ENCODE peak calls at places on chromosome 1, in eight cellular contexts. One of them, this sample, is unnamed. For H3K9me3, the result is how much of the 10 kb centered on the place peaks cover.

GRCh38 chr1:156652131-156652991 is 10.4 kb downstream of the BCAN start:
- DNase-seq in OCI-LY7: no peak
- DNase-seq in hepatocyte: peak
- DNase-seq in neuronal stem cell: no peak
- DNase-seq in fibroblast of lung: peak
- DNase-seq in endothelial cell of umbilical vein: peak
- DNase-seq in mammary epithelial cell: peak
- DNase-seq in IMR-90: peak
- DNase-seq in this sample: no peak

GRCh38 chr1:234533034-234533571 is 54.1 kb upstream of the TARBP1 start:
- DNase-seq in OCI-LY7: no peak
- DNase-seq in hepatocyte: peak
- DNase-seq in neuronal stem cell: no peak
- DNase-seq in fibroblast of lung: peak
- DNase-seq in endothelial cell of umbilical vein: peak
- DNase-seq in mammary epithelial cell: peak
- DNase-seq in IMR-90: peak
- DNase-seq in this sample: no peak

GRCh38 chr1:175185918-175186317 is 6.7 kb downstream of the KIAA0040 start:
- DNase-seq in OCI-LY7: no peak
- DNase-seq in hepatocyte: no peak
- DNase-seq in neuronal stem cell: no peak
- DNase-seq in fibroblast of lung: no peak
- DNase-seq in endothelial cell of umbilical vein: no peak
- DNase-seq in mammary epithelial cell: no peak
- DNase-seq in IMR-90: no peak
- DNase-seq in this sample: no peak

GRCh38 chr1:19872190-19872589 is 10.0 kb upstream of the OTUD3 start:
- DNase-seq in OCI-LY7: peak
- DNase-seq in hepatocyte: peak
- DNase-seq in neuronal stem cell: no peak
- DNase-seq in fibroblast of lung: no peak
- DNase-seq in endothelial cell of umbilical vein: no peak
- DNase-seq in mammary epithelial cell: peak
- DNase-seq in IMR-90: no peak
- DNase-seq in this sample: peak

GRCh38 chr1:9093096-9093495 is 23.7 kb upstream of the SLC2A5 start:
- DNase-seq in OCI-LY7: no peak
- DNase-seq in hepatocyte: no peak
- DNase-seq in neuronal stem cell: no peak
- DNase-seq in fibroblast of lung: no peak
- DNase-seq in endothelial cell of umbilical vein: no peak
- DNase-seq in mammary epithelial cell: no peak
- DNase-seq in IMR-90: no peak
- DNase-seq in this sample: no peak

GRCh38 chr1:34829250-34829649 is 30.3 kb downstream of the SMIM12 start:
- DNase-seq in OCI-LY7: no peak
- DNase-seq in hepatocyte: no peak
- DNase-seq in neuronal stem cell: no peak
- DNase-seq in fibroblast of lung: peak
- DNase-seq in endothelial cell of umbilical vein: no peak
- DNase-seq in mammary epithelial cell: no peak
- DNase-seq in IMR-90: no peak
- DNase-seq in this sample: no peak

GRCh38 chr1:89261926-89262540 is 10.6 kb downstream of the GBP5 start:
- DNase-seq in OCI-LY7: no peak
- DNase-seq in hepatocyte: no peak
- DNase-seq in neuronal stem cell: no peak
- DNase-seq in fibroblast of lung: peak
- DNase-seq in endothelial cell of umbilical vein: no peak
- DNase-seq in mammary epithelial cell: no peak
- DNase-seq in IMR-90: no peak
- DNase-seq in this sample: no peak

GRCh38 chr1:5119496-5120234 is 465.3 kb downstream of the AJAP1 start:
- DNase-seq in OCI-LY7: no peak
- DNase-seq in hepatocyte: peak
- DNase-seq in neuronal stem cell: no peak
- DNase-seq in fibroblast of lung: no peak
- DNase-seq in endothelial cell of umbilical vein: no peak
- DNase-seq in mammary epithelial cell: no peak
- DNase-seq in IMR-90: no peak
- DNase-seq in this sample: no peak

GRCh38 chr1:20165522-20165951 is 20.4 kb upstream of the UBXN10 start:
- DNase-seq in OCI-LY7: peak
- DNase-seq in hepatocyte: no peak
- DNase-seq in neuronal stem cell: no peak
- DNase-seq in fibroblast of lung: no peak
- DNase-seq in endothelial cell of umbilical vein: no peak
- DNase-seq in mammary epithelial cell: peak
- DNase-seq in IMR-90: no peak
- DNase-seq in this sample: no peak

GRCh38 chr1:4652631-4653327 is 1.6 kb upstream of the AJAP1 start:
- DNase-seq in OCI-LY7: peak
- DNase-seq in hepatocyte: peak
- DNase-seq in neuronal stem cell: peak
- DNase-seq in fibroblast of lung: no peak
- DNase-seq in endothelial cell of umbilical vein: peak
- DNase-seq in mammary epithelial cell: peak
- DNase-seq in IMR-90: no peak
- DNase-seq in this sample: no peak

GRCh38 chr1:26357121-26357602 is 3.2 kb upstream of the CRYBG2 start:
- DNase-seq in OCI-LY7: no peak
- DNase-seq in hepatocyte: peak
- DNase-seq in neuronal stem cell: no peak
- DNase-seq in fibroblast of lung: no peak
- DNase-seq in endothelial cell of umbilical vein: no peak
- DNase-seq in mammary epithelial cell: peak
- DNase-seq in IMR-90: no peak
- DNase-seq in this sample: peak

GRCh38 chr1:60942896-60943633 is 139.3 kb upstream of the NFIA start:
- DNase-seq in OCI-LY7: peak
- DNase-seq in hepatocyte: no peak
- DNase-seq in neuronal stem cell: no peak
- DNase-seq in fibroblast of lung: no peak
- DNase-seq in endothelial cell of umbilical vein: peak
- DNase-seq in mammary epithelial cell: no peak
- DNase-seq in IMR-90: no peak
- DNase-seq in this sample: no peak

GRCh38 chr1:67853704-67854103 is 20.4 kb upstream of the GNG12 start:
- DNase-seq in OCI-LY7: peak
- DNase-seq in hepatocyte: peak
- DNase-seq in neuronal stem cell: peak
- DNase-seq in fibroblast of lung: peak
- DNase-seq in endothelial cell of umbilical vein: peak
- DNase-seq in mammary epithelial cell: peak
- DNase-seq in IMR-90: peak
- DNase-seq in this sample: peak

GRCh38 chr1:118370861-118371260 is 185.8 kb upstream of the SPAG17 start:
- DNase-seq in OCI-LY7: no peak
- DNase-seq in hepatocyte: no peak
- DNase-seq in neuronal stem cell: no peak
- DNase-seq in fibroblast of lung: no peak
- DNase-seq in endothelial cell of umbilical vein: no peak
- DNase-seq in mammary epithelial cell: no peak
- DNase-seq in IMR-90: no peak
- DNase-seq in this sample: no peak
- H3K9me3 ChIP-seq in OCI-LY7: under half
- H3K9me3 ChIP-seq in hepatocyte: under half
- H3K9me3 ChIP-seq in neuronal stem cell: under half
- H3K9me3 ChIP-seq in fibroblast of lung: under half
- H3K9me3 ChIP-seq in endothelial cell of umbilical vein: under half
- H3K9me3 ChIP-seq in mammary epithelial cell: under half
- H3K9me3 ChIP-seq in IMR-90: under half
- H3K9me3 ChIP-seq in this sample: under half

GRCh38 chr1:36398370-36398977 is 766 bp upstream of the LSM10 start:
- DNase-seq in OCI-LY7: no peak
- DNase-seq in hepatocyte: no peak
- DNase-seq in neuronal stem cell: no peak
- DNase-seq in fibroblast of lung: no peak
- DNase-seq in endothelial cell of umbilical vein: no peak
- DNase-seq in mammary epithelial cell: no peak
- DNase-seq in IMR-90: no peak
- DNase-seq in this sample: no peak

GRCh38 chr1:36400825-36401601 is 3.3 kb upstream of the LSM10 start:
- DNase-seq in OCI-LY7: no peak
- DNase-seq in hepatocyte: peak
- DNase-seq in neuronal stem cell: peak
- DNase-seq in fibroblast of lung: no peak
- DNase-seq in endothelial cell of umbilical vein: peak
- DNase-seq in mammary epithelial cell: no peak
- DNase-seq in IMR-90: peak
- DNase-seq in this sample: peak

GRCh38 chr1:36400514-36400824 is 2.8 kb upstream of the LSM10 start:
- DNase-seq in OCI-LY7: no peak
- DNase-seq in hepatocyte: no peak
- DNase-seq in neuronal stem cell: no peak
- DNase-seq in fibroblast of lung: no peak
- DNase-seq in endothelial cell of umbilical vein: no peak
- DNase-seq in mammary epithelial cell: no peak
- DNase-seq in IMR-90: no peak
- DNase-seq in this sample: no peak

GRCh38 chr1:36397378-36398230 is at the start of gene LSM10:
- DNase-seq in OCI-LY7: peak
- DNase-seq in hepatocyte: peak
- DNase-seq in neuronal stem cell: peak
- DNase-seq in fibroblast of lung: peak
- DNase-seq in endothelial cell of umbilical vein: peak
- DNase-seq in mammary epithelial cell: peak
- DNase-seq in IMR-90: peak
- DNase-seq in this sample: peak

DNA sequence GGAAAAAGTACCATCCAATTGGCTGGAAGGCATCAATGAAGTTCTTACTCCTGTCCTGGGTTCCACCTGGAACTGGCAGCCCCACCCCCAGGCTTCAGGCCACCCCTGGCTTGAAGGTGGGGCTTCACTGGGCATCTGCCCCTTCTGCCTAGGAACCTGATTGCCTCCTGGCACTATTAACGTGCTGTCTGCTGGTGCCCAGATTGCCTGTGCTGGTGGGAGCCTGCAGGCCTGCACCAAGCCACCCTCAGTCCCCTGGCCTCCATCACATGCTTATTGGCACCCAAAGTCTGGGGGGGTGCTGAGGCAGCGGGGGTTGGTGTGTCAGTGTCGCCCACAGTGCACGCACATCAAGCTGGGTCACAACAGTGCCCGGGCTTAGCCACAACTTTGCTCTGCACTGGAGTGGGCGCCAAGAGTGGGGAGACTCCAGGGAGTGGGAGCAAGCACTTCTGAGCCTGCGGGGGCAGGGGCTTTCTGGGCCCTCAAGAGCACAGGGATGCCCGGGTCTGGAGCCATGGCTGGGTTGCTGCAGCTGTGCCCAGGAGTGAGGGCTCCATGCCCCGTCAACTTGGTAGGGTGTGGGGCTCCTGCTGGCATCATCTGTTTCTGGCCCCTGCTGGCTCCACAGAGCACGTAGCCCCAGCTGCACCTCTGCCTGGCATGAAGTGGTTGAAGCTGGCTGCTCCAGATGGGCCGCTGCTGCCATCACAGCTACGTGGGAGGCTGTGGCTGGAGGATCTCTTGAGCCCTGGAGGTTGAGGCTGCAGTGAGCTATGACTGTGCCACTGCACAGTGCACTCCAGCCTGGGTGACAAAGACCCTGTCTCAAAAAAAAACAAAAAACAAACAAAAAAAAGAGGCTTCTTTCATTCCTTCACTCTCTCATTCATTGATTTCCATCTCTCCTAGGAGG is 4.2 kb upstream of the LSM10 start:
- DNase-seq in OCI-LY7: no peak
- DNase-seq in hepatocyte: no peak
- DNase-seq in neuronal stem cell: no peak
- DNase-seq in fibroblast of lung: no peak
- DNase-seq in endothelial cell of umbilical vein: no peak
- DNase-seq in mammary epithelial cell: no peak
- DNase-seq in IMR-90: no peak
- DNase-seq in this sample: no peak
- H2AFZ ChIP-seq in OCI-LY7: no peak
- H2AFZ ChIP-seq in hepatocyte: no peak
- H2AFZ ChIP-seq in neuronal stem cell: peak
- H2AFZ ChIP-seq in fibroblast of lung: no peak
- H2AFZ ChIP-seq in endothelial cell of umbilical vein: no peak
- H2AFZ ChIP-seq in mammary epithelial cell: no peak
- H2AFZ ChIP-seq in IMR-90: no peak
- H2AFZ ChIP-seq in this sample: peak

GRCh38 chr1:2814511-2815075 is 13.1 kb upstream of the TTC34 start:
- DNase-seq in OCI-LY7: no peak
- DNase-seq in hepatocyte: no peak
- DNase-seq in neuronal stem cell: no peak
- DNase-seq in fibroblast of lung: no peak
- DNase-seq in endothelial cell of umbilical vein: no peak
- DNase-seq in mammary epithelial cell: no peak
- DNase-seq in IMR-90: no peak
- DNase-seq in this sample: no peak

GRCh38 chr1:2817784-2818564 is 16.5 kb upstream of the TTC34 start:
- DNase-seq in OCI-LY7: no peak
- DNase-seq in hepatocyte: no peak
- DNase-seq in neuronal stem cell: no peak
- DNase-seq in fibroblast of lung: no peak
- DNase-seq in endothelial cell of umbilical vein: no peak
- DNase-seq in mammary epithelial cell: no peak
- DNase-seq in IMR-90: no peak
- DNase-seq in this sample: no peak

GRCh38 chr1:2815551-2815950 is 14.1 kb upstream of the TTC34 start:
- DNase-seq in OCI-LY7: no peak
- DNase-seq in hepatocyte: no peak
- DNase-seq in neuronal stem cell: no peak
- DNase-seq in fibroblast of lung: no peak
- DNase-seq in endothelial cell of umbilical vein: no peak
- DNase-seq in mammary epithelial cell: no peak
- DNase-seq in IMR-90: no peak
- DNase-seq in this sample: no peak

GRCh38 chr1:2819429-2819828 is 17.9 kb upstream of the TTC34 start:
- DNase-seq in OCI-LY7: no peak
- DNase-seq in hepatocyte: no peak
- DNase-seq in neuronal stem cell: no peak
- DNase-seq in fibroblast of lung: no peak
- DNase-seq in endothelial cell of umbilical vein: no peak
- DNase-seq in mammary epithelial cell: no peak
- DNase-seq in IMR-90: no peak
- DNase-seq in this sample: no peak

GRCh38 chr1:2816786-2817185 is 15.3 kb upstream of the TTC34 start:
- DNase-seq in OCI-LY7: no peak
- DNase-seq in hepatocyte: no peak
- DNase-seq in neuronal stem cell: no peak
- DNase-seq in fibroblast of lung: no peak
- DNase-seq in endothelial cell of umbilical vein: no peak
- DNase-seq in mammary epithelial cell: no peak
- DNase-seq in IMR-90: no peak
- DNase-seq in this sample: no peak
- H3K9me3 ChIP-seq in OCI-LY7: under half
- H3K9me3 ChIP-seq in hepatocyte: under half
- H3K9me3 ChIP-seq in neuronal stem cell: under half
- H3K9me3 ChIP-seq in fibroblast of lung: under half
- H3K9me3 ChIP-seq in endothelial cell of umbilical vein: under half
- H3K9me3 ChIP-seq in mammary epithelial cell: under half
- H3K9me3 ChIP-seq in IMR-90: half or more
- H3K9me3 ChIP-seq in this sample: under half

DNA sequence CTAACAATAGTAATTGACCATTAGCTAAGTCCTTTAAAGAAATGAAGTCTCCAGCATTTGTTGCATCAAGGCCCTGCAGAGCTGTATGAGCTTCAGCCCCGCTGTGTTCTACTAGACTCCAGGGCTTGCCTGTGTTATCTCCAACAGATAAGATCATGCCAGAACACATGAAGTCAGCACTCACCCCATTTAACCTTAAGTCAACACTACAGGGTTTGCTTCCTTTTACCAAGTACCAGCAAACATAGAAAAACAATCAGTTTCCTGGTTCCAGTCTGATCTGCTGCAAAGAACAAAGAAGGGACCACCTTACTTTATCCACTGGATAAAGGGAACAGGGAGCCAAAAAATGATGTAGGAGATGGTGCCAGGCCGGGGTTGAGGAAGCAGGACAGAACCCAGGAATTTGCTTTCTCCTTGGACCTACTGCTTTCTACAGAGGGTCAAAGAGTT is 41.3 kb upstream of the ENAH start:
- DNase-seq in OCI-LY7: no peak
- DNase-seq in hepatocyte: peak
- DNase-seq in neuronal stem cell: no peak
- DNase-seq in fibroblast of lung: peak
- DNase-seq in endothelial cell of umbilical vein: peak
- DNase-seq in mammary epithelial cell: no peak
- DNase-seq in IMR-90: peak
- DNase-seq in this sample: no peak
- H2AFZ ChIP-seq in OCI-LY7: no peak
- H2AFZ ChIP-seq in hepatocyte: no peak
- H2AFZ ChIP-seq in neuronal stem cell: no peak
- H2AFZ ChIP-seq in fibroblast of lung: no peak
- H2AFZ ChIP-seq in endothelial cell of umbilical vein: peak
- H2AFZ ChIP-seq in mammary epithelial cell: no peak
- H2AFZ ChIP-seq in IMR-90: no peak
- H2AFZ ChIP-seq in this sample: no peak